ENCODE peak calls at places on chromosomes 16 and 17, in six cellular contexts. One of them, this sample, is unnamed.

GRCh38 chr16:73057369-73058210 is 9.7 kb upstream of the ZFHX3 start:
- DNase-seq in progenitor cell of endocrine pancreas: peak
- DNase-seq in iris pigment epithelial cell: peak
- DNase-seq in effector CD4-positive, alpha-beta T cell: no peak
- DNase-seq in SK-N-DZ: no peak
- DNase-seq in Caco-2: peak
- DNase-seq in this sample: no peak

GRCh38 chr17:50686494-50687199 is 21.1 kb downstream of the ANKRD40 start:
- DNase-seq in progenitor cell of endocrine pancreas: no peak
- DNase-seq in iris pigment epithelial cell: peak
- DNase-seq in effector CD4-positive, alpha-beta T cell: no peak
- DNase-seq in SK-N-DZ: no peak
- DNase-seq in Caco-2: peak
- DNase-seq in this sample: peak

GRCh38 chr16:89087922-89088321 is 5.7 kb upstream of the ACSF3 start:
- DNase-seq in progenitor cell of endocrine pancreas: no peak
- DNase-seq in iris pigment epithelial cell: no peak
- DNase-seq in effector CD4-positive, alpha-beta T cell: no peak
- DNase-seq in SK-N-DZ: no peak
- DNase-seq in Caco-2: no peak
- DNase-seq in this sample: no peak

GRCh38 chr16:1137604-1138003 is 15.3 kb upstream of the CACNA1H start:
- DNase-seq in progenitor cell of endocrine pancreas: no peak
- DNase-seq in iris pigment epithelial cell: peak
- DNase-seq in effector CD4-positive, alpha-beta T cell: no peak
- DNase-seq in SK-N-DZ: no peak
- DNase-seq in Caco-2: no peak
- DNase-seq in this sample: no peak

GRCh38 chr17:40827746-40828453 is 5.5 kb upstream of the KRT10 start:
- DNase-seq in progenitor cell of endocrine pancreas: no peak
- DNase-seq in iris pigment epithelial cell: peak
- DNase-seq in effector CD4-positive, alpha-beta T cell: no peak
- DNase-seq in SK-N-DZ: no peak
- DNase-seq in Caco-2: no peak
- DNase-seq in this sample: no peak

GRCh38 chr17:16820979-16821543 is 131.0 kb downstream of the CCDC144A start:
- DNase-seq in progenitor cell of endocrine pancreas: no peak
- DNase-seq in iris pigment epithelial cell: no peak
- DNase-seq in effector CD4-positive, alpha-beta T cell: no peak
- DNase-seq in SK-N-DZ: no peak
- DNase-seq in Caco-2: no peak
- DNase-seq in this sample: no peak

GRCh38 chr17:21425736-21426135 is 49.6 kb downstream of the KCNJ12 start:
- DNase-seq in progenitor cell of endocrine pancreas: no peak
- DNase-seq in iris pigment epithelial cell: no peak
- DNase-seq in effector CD4-positive, alpha-beta T cell: no peak
- DNase-seq in SK-N-DZ: no peak
- DNase-seq in Caco-2: no peak
- DNase-seq in this sample: peak

GRCh38 chr17:2724783-2725164 is 13.2 kb upstream of the CLUH start:
- DNase-seq in progenitor cell of endocrine pancreas: no peak
- DNase-seq in iris pigment epithelial cell: peak
- DNase-seq in effector CD4-positive, alpha-beta T cell: no peak
- DNase-seq in SK-N-DZ: no peak
- DNase-seq in Caco-2: peak
- DNase-seq in this sample: peak

GRCh38 chr17:4389079-4389478 is 22.6 kb upstream of the UBE2G1 start:
- DNase-seq in progenitor cell of endocrine pancreas: no peak
- DNase-seq in iris pigment epithelial cell: no peak
- DNase-seq in effector CD4-positive, alpha-beta T cell: no peak
- DNase-seq in SK-N-DZ: no peak
- DNase-seq in Caco-2: peak
- DNase-seq in this sample: peak

GRCh38 chr17:56822725-56823124 is 11.0 kb downstream of the C17orf67 start:
- DNase-seq in progenitor cell of endocrine pancreas: no peak
- DNase-seq in iris pigment epithelial cell: no peak
- DNase-seq in effector CD4-positive, alpha-beta T cell: no peak
- DNase-seq in SK-N-DZ: no peak
- DNase-seq in Caco-2: no peak
- DNase-seq in this sample: no peak

GRCh38 chr16:51154271-51155171 is 3.5 kb upstream of the SALL1 start:
- DNase-seq in progenitor cell of endocrine pancreas: no peak
- DNase-seq in iris pigment epithelial cell: no peak
- DNase-seq in effector CD4-positive, alpha-beta T cell: no peak
- DNase-seq in SK-N-DZ: no peak
- DNase-seq in Caco-2: no peak
- DNase-seq in this sample: no peak

GRCh38 chr17:33697557-33697956 is 404.5 kb upstream of the ASIC2 start:
- DNase-seq in progenitor cell of endocrine pancreas: no peak
- DNase-seq in iris pigment epithelial cell: no peak
- DNase-seq in effector CD4-positive, alpha-beta T cell: no peak
- DNase-seq in SK-N-DZ: no peak
- DNase-seq in Caco-2: no peak
- DNase-seq in this sample: no peak

GRCh38 chr16:27217256-27217655 is 13.9 kb downstream of the KDM8 start:
- DNase-seq in progenitor cell of endocrine pancreas: no peak
- DNase-seq in iris pigment epithelial cell: peak
- DNase-seq in effector CD4-positive, alpha-beta T cell: no peak
- DNase-seq in SK-N-DZ: peak
- DNase-seq in Caco-2: no peak
- DNase-seq in this sample: no peak

GRCh38 chr17:40452921-40453378 is 9.7 kb downstream of the IGFBP4 start:
- DNase-seq in progenitor cell of endocrine pancreas: no peak
- DNase-seq in iris pigment epithelial cell: no peak
- DNase-seq in effector CD4-positive, alpha-beta T cell: no peak
- DNase-seq in SK-N-DZ: no peak
- DNase-seq in Caco-2: no peak
- DNase-seq in this sample: peak

GRCh38 chr17:8162232-8162996 is at the start of gene VAMP2:
- DNase-seq in progenitor cell of endocrine pancreas: peak
- DNase-seq in iris pigment epithelial cell: peak
- DNase-seq in effector CD4-positive, alpha-beta T cell: peak
- DNase-seq in SK-N-DZ: peak
- DNase-seq in Caco-2: peak
- DNase-seq in this sample: no peak

GRCh38 chr16:65574311-65574966 is 452.6 kb upstream of the CDH11 start:
- DNase-seq in progenitor cell of endocrine pancreas: no peak
- DNase-seq in iris pigment epithelial cell: no peak
- DNase-seq in effector CD4-positive, alpha-beta T cell: no peak
- DNase-seq in SK-N-DZ: no peak
- DNase-seq in Caco-2: no peak
- DNase-seq in this sample: no peak

GRCh38 chr17:50114849-50115357 is 15.1 kb downstream of the SAMD14 start:
- DNase-seq in progenitor cell of endocrine pancreas: no peak
- DNase-seq in iris pigment epithelial cell: peak
- DNase-seq in effector CD4-positive, alpha-beta T cell: no peak
- DNase-seq in SK-N-DZ: no peak
- DNase-seq in Caco-2: peak
- DNase-seq in this sample: peak

GRCh38 chr17:73902416-73903181 is 258.4 kb upstream of the SDK2 start:
- DNase-seq in progenitor cell of endocrine pancreas: no peak
- DNase-seq in iris pigment epithelial cell: no peak
- DNase-seq in effector CD4-positive, alpha-beta T cell: no peak
- DNase-seq in SK-N-DZ: peak
- DNase-seq in Caco-2: no peak
- DNase-seq in this sample: no peak

GRCh38 chr16:86044881-86045600 is 146.1 kb downstream of the IRF8 start:
- DNase-seq in progenitor cell of endocrine pancreas: no peak
- DNase-seq in iris pigment epithelial cell: no peak
- DNase-seq in effector CD4-positive, alpha-beta T cell: no peak
- DNase-seq in SK-N-DZ: no peak
- DNase-seq in Caco-2: no peak
- DNase-seq in this sample: no peak

GRCh38 chr17:17782425-17783120 is 54.2 kb downstream of the SREBF1 start:
- DNase-seq in progenitor cell of endocrine pancreas: peak
- DNase-seq in iris pigment epithelial cell: peak
- DNase-seq in effector CD4-positive, alpha-beta T cell: no peak
- DNase-seq in SK-N-DZ: peak
- DNase-seq in Caco-2: peak
- DNase-seq in this sample: no peak

GRCh38 chr17:382644-383533 is 30.3 kb upstream of the RPH3AL start:
- DNase-seq in progenitor cell of endocrine pancreas: no peak
- DNase-seq in iris pigment epithelial cell: peak
- DNase-seq in effector CD4-positive, alpha-beta T cell: no peak
- DNase-seq in SK-N-DZ: peak
- DNase-seq in Caco-2: peak
- DNase-seq in this sample: no peak

GRCh38 chr17:72976971-72977767 is 115.3 kb downstream of the SLC39A11 start:
- DNase-seq in progenitor cell of endocrine pancreas: no peak
- DNase-seq in iris pigment epithelial cell: peak
- DNase-seq in effector CD4-positive, alpha-beta T cell: no peak
- DNase-seq in SK-N-DZ: no peak
- DNase-seq in Caco-2: no peak
- DNase-seq in this sample: peak

GRCh38 chr16:30805370-30806169 is 18.6 kb upstream of the ZNF629 start:
- DNase-seq in progenitor cell of endocrine pancreas: peak
- DNase-seq in iris pigment epithelial cell: peak
- DNase-seq in effector CD4-positive, alpha-beta T cell: peak
- DNase-seq in SK-N-DZ: peak
- DNase-seq in Caco-2: peak
- DNase-seq in this sample: peak

GRCh38 chr16:14957576-14958322 is 17.1 kb upstream of the PDXDC1 start:
- DNase-seq in progenitor cell of endocrine pancreas: no peak
- DNase-seq in iris pigment epithelial cell: no peak
- DNase-seq in effector CD4-positive, alpha-beta T cell: no peak
- DNase-seq in SK-N-DZ: no peak
- DNase-seq in Caco-2: no peak
- DNase-seq in this sample: no peak

GRCh38 chr16:9092282-9092962 is 978 bp downstream of the HAPSTR1 start:
- DNase-seq in progenitor cell of endocrine pancreas: peak
- DNase-seq in iris pigment epithelial cell: no peak
- DNase-seq in effector CD4-positive, alpha-beta T cell: peak
- DNase-seq in SK-N-DZ: peak
- DNase-seq in Caco-2: peak
- DNase-seq in this sample: no peak

GRCh38 chr16:21083729-21084268 is 66.8 kb downstream of the DNAH3 start:
- DNase-seq in progenitor cell of endocrine pancreas: peak
- DNase-seq in iris pigment epithelial cell: peak
- DNase-seq in effector CD4-positive, alpha-beta T cell: peak
- DNase-seq in SK-N-DZ: peak
- DNase-seq in Caco-2: peak
- DNase-seq in this sample: no peak

GRCh38 chr17:4412933-4413831 is 20.6 kb upstream of the SPNS3 start:
- DNase-seq in progenitor cell of endocrine pancreas: peak
- DNase-seq in iris pigment epithelial cell: peak
- DNase-seq in effector CD4-positive, alpha-beta T cell: peak
- DNase-seq in SK-N-DZ: peak
- DNase-seq in Caco-2: peak
- DNase-seq in this sample: peak

GRCh38 chr16:4693956-4694663 is 748 bp downstream of the NUDT16L1 start:
- DNase-seq in progenitor cell of endocrine pancreas: no peak
- DNase-seq in iris pigment epithelial cell: peak
- DNase-seq in effector CD4-positive, alpha-beta T cell: peak
- DNase-seq in SK-N-DZ: no peak
- DNase-seq in Caco-2: peak
- DNase-seq in this sample: no peak

GRCh38 chr17:75246404-75246803 is 15.0 kb downstream of the GGA3 start:
- DNase-seq in progenitor cell of endocrine pancreas: no peak
- DNase-seq in iris pigment epithelial cell: no peak
- DNase-seq in effector CD4-positive, alpha-beta T cell: no peak
- DNase-seq in SK-N-DZ: no peak
- DNase-seq in Caco-2: no peak
- DNase-seq in this sample: no peak

GRCh38 chr17:2090804-2091534 is 36.1 kb downstream of the HIC1 start:
- DNase-seq in progenitor cell of endocrine pancreas: no peak
- DNase-seq in iris pigment epithelial cell: peak
- DNase-seq in effector CD4-positive, alpha-beta T cell: no peak
- DNase-seq in SK-N-DZ: no peak
- DNase-seq in Caco-2: no peak
- DNase-seq in this sample: peak

GRCh38 chr16:85148959-85149358 is 36.7 kb upstream of the CIBAR2 start:
- DNase-seq in progenitor cell of endocrine pancreas: no peak
- DNase-seq in iris pigment epithelial cell: no peak
- DNase-seq in effector CD4-positive, alpha-beta T cell: no peak
- DNase-seq in SK-N-DZ: no peak
- DNase-seq in Caco-2: no peak
- DNase-seq in this sample: no peak

GRCh38 chr17:79533116-79533515 is 77.7 kb downstream of the RBFOX3 start:
- DNase-seq in progenitor cell of endocrine pancreas: no peak
- DNase-seq in iris pigment epithelial cell: no peak
- DNase-seq in effector CD4-positive, alpha-beta T cell: no peak
- DNase-seq in SK-N-DZ: no peak
- DNase-seq in Caco-2: no peak
- DNase-seq in this sample: no peak

GRCh38 chr16:89422905-89423630 is 67.3 kb downstream of the ANKRD11 start:
- DNase-seq in progenitor cell of endocrine pancreas: no peak
- DNase-seq in iris pigment epithelial cell: peak
- DNase-seq in effector CD4-positive, alpha-beta T cell: no peak
- DNase-seq in SK-N-DZ: no peak
- DNase-seq in Caco-2: no peak
- DNase-seq in this sample: peak

GRCh38 chr17:80599546-80600305 is 55.1 kb downstream of the RPTOR start:
- DNase-seq in progenitor cell of endocrine pancreas: no peak
- DNase-seq in iris pigment epithelial cell: peak
- DNase-seq in effector CD4-positive, alpha-beta T cell: no peak
- DNase-seq in SK-N-DZ: no peak
- DNase-seq in Caco-2: peak
- DNase-seq in this sample: peak

GRCh38 chr16:55668337-55669281 is 12.8 kb downstream of the SLC6A2 start:
- DNase-seq in progenitor cell of endocrine pancreas: no peak
- DNase-seq in iris pigment epithelial cell: no peak
- DNase-seq in effector CD4-positive, alpha-beta T cell: no peak
- DNase-seq in SK-N-DZ: no peak
- DNase-seq in Caco-2: no peak
- DNase-seq in this sample: peak

This sample was measured in bronchial epithelial cell.